ENCODE peak calls at places on chromosomes 5 and 9, in ten cellular contexts. A, P, J, G, Y, W, S, X, C and V are unnamed samples.

GRCh38 chr5:137896560-137896959 is 7.3 kb downstream of the PKD2L2 start:
- DNase-seq in C (no peak), J (no peak), W (no peak), G (no peak), X (no peak), A (no peak), S (no peak), Y (no peak), P (no peak), V (no peak)

GRCh38 chr9:115212832-115213231 is 94.9 kb upstream of the TNC start:
- DNase-seq in J (no peak), G (no peak), C (no peak), S (no peak), X (no peak), W (no peak), A (no peak), P (no peak), Y (no peak), V (no peak)

GRCh38 chr5:88388476-88389170 is 120.0 kb upstream of the TMEM161B start:
- DNase-seq in S (no peak), X (no peak), A (no peak), Y (no peak), J (peak), P (no peak), G (no peak), W (no peak), C (no peak), V (no peak)

GRCh38 chr9:131104016-131104740 is 7.8 kb downstream of the AIF1L start:
- DNase-seq in G (no peak), P (no peak), C (no peak), X (no peak), A (no peak), J (peak), W (no peak), S (no peak), Y (no peak), V (no peak)

GRCh38 chr9:98142182-98142924 is 23.3 kb upstream of the TRIM14 start:
- DNase-seq in A (no peak), X (no peak), J (no peak), C (no peak), S (no peak), P (no peak), Y (no peak), G (no peak), W (peak), V (no peak)

GRCh38 chr5:179605026-179605833 is 18.2 kb downstream of the HNRNPH1 start:
- DNase-seq in Y (no peak), X (no peak), G (no peak), C (no peak), S (no peak), A (no peak), W (no peak), P (no peak), J (no peak), V (no peak)

GRCh38 chr9:93183663-93184438 is at the start of gene WNK2:
- DNase-seq in J (peak), W (no peak), S (peak), P (peak), C (no peak), X (no peak), G (no peak), Y (no peak), A (peak), V (no peak)

GRCh38 chr9:100472725-100473261 is at the start of gene TMEFF1:
- DNase-seq in J (peak), S (peak), C (no peak), W (peak), Y (no peak), G (peak), X (no peak), A (peak), P (peak), V (no peak)

GRCh38 chr5:52799358-52799982 is 11.8 kb downstream of the ITGA1 start:
- DNase-seq in W (no peak), X (peak), G (no peak), Y (no peak), J (peak), P (no peak), S (peak), A (peak), C (no peak), V (no peak)

GRCh38 chr5:179607449-179607931 is 16.0 kb downstream of the HNRNPH1 start:
- DNase-seq in W (peak), A (no peak), G (no peak), C (no peak), X (no peak), P (no peak), S (no peak), J (no peak), Y (no peak), V (no peak)

GRCh38 chr9:120705174-120705573 is 9.1 kb downstream of the MEGF9 start:
- DNase-seq in S (no peak), P (no peak), A (no peak), Y (no peak), J (no peak), G (no peak), W (no peak), X (no peak), C (no peak), V (no peak)